ENCODE peak calls at places on chromosome 6, in five cellular contexts. W is non-pigmented ciliary epithelial cell, H is T-helper 2 cell, G is kidney epithelial cell, U is OCI-LY7. D is an unnamed sample.

GRCh38 chr6:75204959-75205775 is 686 bp downstream of the COL12A1 start:
- DNase-seq in H (no peak), G (no peak), U (no peak), W (no peak), D (no peak)

GRCh38 chr6:89269981-89270380 is 45.1 kb downstream of the GABRR2 start:
- DNase-seq in G (no peak), H (no peak), W (no peak), U (no peak), D (no peak)

GRCh38 chr6:120202878-120203277 is 853.3 kb upstream of the MAN1A1 start:
- DNase-seq in H (no peak), W (no peak), G (no peak), U (no peak), D (no peak)

GRCh38 chr6:28390688-28391087 is 8.9 kb downstream of the ZSCAN12 start:
- DNase-seq in W (no peak), G (no peak), U (no peak), H (no peak), D (no peak)

GRCh38 chr6:135871878-135872277 is 20.4 kb downstream of the PDE7B start:
- DNase-seq in U (no peak), W (peak; percentile 74), G (no peak), H (no peak), D (peak; percentile 58)

GRCh38 chr6:90584636-90585255 is 2.1 kb downstream of the MAP3K7 start:
- DNase-seq in G (no peak), H (no peak), U (peak; percentile 18), W (peak; percentile 19), D (no peak)

GRCh38 chr6:1616556-1617463 is 7.1 kb downstream of the FOXC1 start:
- DNase-seq in G (no peak), H (no peak), U (no peak), W (no peak), D (no peak)

GRCh38 chr6:156848533-156848932 is 71.4 kb downstream of the ARID1B start:
- DNase-seq in U (no peak), G (no peak), W (no peak), H (no peak), D (no peak)

GRCh38 chr6:2579241-2579761 is 171.4 kb downstream of the MYLK4 start:
- DNase-seq in W (no peak), U (no peak), G (no peak), H (no peak), D (no peak)

GRCh38 chr6:17291778-17292177 is 10.6 kb downstream of the RBM24 start:
- DNase-seq in U (no peak), G (no peak), H (no peak), W (no peak), D (no peak)

GRCh38 chr6:141421378-141421777 is 711.3 kb upstream of the GJE1 start:
- DNase-seq in U (no peak), G (peak; percentile 67), H (no peak), W (peak; percentile 61), D (peak; percentile 62)

GRCh38 chr6:7137335-7138106 is 29.8 kb downstream of the RREB1 start:
- DNase-seq in H (peak; percentile 38), G (no peak), W (no peak), U (peak; percentile 30), D (peak; percentile 64)

GRCh38 chr6:167825059-167825758 is 1.5 kb upstream of the AFDN start:
- DNase-seq in W (no peak), G (no peak), H (no peak), U (no peak), D (no peak)

GRCh38 chr6:95117236-95117635 is 460.1 kb upstream of the MANEA start:
- DNase-seq in U (no peak), H (no peak), G (no peak), W (no peak), D (no peak)

GRCh38 chr6:5173862-5174643 is 86.7 kb downstream of the LYRM4 start:
- DNase-seq in G (no peak), H (no peak), W (no peak), U (peak; percentile 86), D (no peak)

GRCh38 chr6:162056745-162057144 is 670.8 kb downstream of the PRKN start:
- DNase-seq in G (peak; percentile 95), W (peak; percentile 55), U (no peak), H (no peak), D (no peak)

GRCh38 chr6:33777716-33778474 is 11.0 kb downstream of the LEMD2 start:
- DNase-seq in H (no peak), G (no peak), U (no peak), W (no peak), D (no peak)

GRCh38 chr6:155152211-155153076 is 111.4 kb upstream of the CLDN20 start:
- DNase-seq in W (no peak), G (no peak), U (peak; percentile 63), H (no peak), D (no peak)

GRCh38 chr6:134446228-134446848 is 128.4 kb upstream of the SGK1 start:
- DNase-seq in U (peak; percentile 18), H (no peak), W (no peak), G (no peak), D (no peak)

GRCh38 chr6:36545767-36546663 is 1.3 kb downstream of the STK38 start:
- DNase-seq in U (peak; percentile 47), W (no peak), G (no peak), H (no peak), D (no peak)

GRCh38 chr6:74222768-74223321 is 526.8 kb downstream of the CD109 start:
- DNase-seq in U (no peak), W (no peak), G (no peak), H (no peak), D (no peak)

GRCh38 chr6:145749632-145750031 is 14.3 kb upstream of the EPM2A start:
- DNase-seq in W (peak; percentile 75), U (no peak), G (peak; percentile 10), H (no peak), D (peak; percentile 31)

GRCh38 chr6:136696783-136697364 is 95.4 kb downstream of the MAP3K5 start:
- DNase-seq in H (no peak), W (no peak), G (no peak), U (no peak), D (no peak)

GRCh38 chr6:34182751-34183531 is 37.1 kb upstream of the GRM4 start:
- DNase-seq in G (no peak), H (peak; percentile 58), W (no peak), U (peak; percentile 48), D (no peak)

GRCh38 chr6:105794263-105794662 is 291.9 kb upstream of the PRDM1 start:
- DNase-seq in G (no peak), W (no peak), U (peak; percentile 14), H (no peak), D (no peak)

GRCh38 chr6:30112402-30113376 is at the start of gene TRIM31:
- DNase-seq in G (no peak), W (no peak), U (no peak), H (no peak), D (no peak)

GRCh38 chr6:24882295-24882694 is 53.5 kb downstream of the RIPOR2 start:
- DNase-seq in W (no peak), H (no peak), G (no peak), U (no peak), D (no peak)

GRCh38 chr6:43070028-43070632 is 6.0 kb upstream of the PTK7 start:
- DNase-seq in W (no peak), U (peak; percentile 73), G (no peak), H (no peak), D (no peak)

D was measured in HS-5.